ENCODE peak calls at places on chromosomes 13 and 19, in six cellular contexts. G is H1, W is HCT116, J is WTC11, V is HepG2, K is K562. L is an unnamed sample.

GRCh38 chr19:44927746-44928145 is 13.3 kb downstream of the APOC1 start:
- DNase-seq in G (no peak), W (no peak), J (no peak), K (no peak), V (no peak), L (no peak)

GRCh38 chr19:43495082-43495481 is 9.5 kb downstream of the PHLDB3 start:
- DNase-seq in W (no peak), G (no peak), V (no peak), K (no peak), J (no peak), L (no peak)

GRCh38 chr13:29883941-29884518 is 33.6 kb upstream of the UBL3 start:
- DNase-seq in W (no peak), J (no peak), K (no peak), V (no peak), G (no peak), L (no peak)

GRCh38 chr13:43229506-43229905 is 206.1 kb downstream of the DNAJC15 start:
- DNase-seq in K (no peak), W (no peak), J (no peak), G (no peak), V (no peak), L (no peak)

GRCh38 chr19:51321799-51322198 is 10.4 kb downstream of the IGLON5 start:
- DNase-seq in J (no peak), V (no peak), W (no peak), K (no peak), G (no peak), L (no peak)

GRCh38 chr13:27428160-27428559 is 3.7 kb downstream of the GTF3A start:
- DNase-seq in W (no peak), V (no peak), G (no peak), K (peak; percentile 67), J (no peak), L (no peak)

GRCh38 chr19:50791594-50792245 is 1.5 kb downstream of the ACP4 start:
- DNase-seq in K (no peak), J (no peak), W (no peak), G (no peak), V (no peak), L (no peak)

GRCh38 chr19:47610546-47610894 is 1.6 kb downstream of the BICRA start:
- DNase-seq in W (no peak), J (no peak), V (no peak), G (no peak), K (no peak), L (no peak)

GRCh38 chr19:32876919-32877285 is 7.3 kb upstream of the SLC7A9 start:
- DNase-seq in K (no peak), J (no peak), G (no peak), W (no peak), V (no peak), L (no peak)

GRCh38 chr19:49488863-49489537 is 1.6 kb downstream of the RPL13A start:
- DNase-seq in V (no peak), K (no peak), G (no peak), W (no peak), J (no peak), L (no peak)

GRCh38 chr13:29978211-29978610 is 127.8 kb upstream of the UBL3 start:
- DNase-seq in K (no peak), W (no peak), G (no peak), J (no peak), V (no peak), L (no peak)

GRCh38 chr19:45531349-45531748 is 24.1 kb downstream of the VASP start:
- DNase-seq in G (no peak), W (no peak), J (no peak), K (no peak), V (no peak), L (no peak)

GRCh38 chr19:55838906-55839305 is 2.6 kb downstream of the NLRP4 start:
- DNase-seq in V (no peak), J (no peak), W (no peak), K (no peak), G (no peak), L (no peak)

GRCh38 chr19:7842661-7843294 is 12.8 kb downstream of the EVI5L start:
- DNase-seq in G (no peak), K (no peak), J (no peak), V (no peak), W (no peak), L (no peak)

GRCh38 chr19:31885280-31885853 is 460.0 kb upstream of the ZNF507 start:
- DNase-seq in W (no peak), K (no peak), V (no peak), J (no peak), G (no peak), L (no peak)

GRCh38 chr13:38872693-38873092 is 117.9 kb downstream of the STOML3 start:
- DNase-seq in J (peak; percentile 74), V (peak; percentile 35), K (peak; percentile 57), G (peak; percentile 51), W (peak; percentile 42), L (no peak)

GRCh38 chr13:35646061-35646774 is 169.7 kb upstream of the MAB21L1 start:
- DNase-seq in W (no peak), G (no peak), J (no peak), K (no peak), V (no peak), L (no peak)

GRCh38 chr13:26867451-26868067 is 107.0 kb upstream of the GPR12 start:
- DNase-seq in V (no peak), J (peak; percentile 36), G (no peak), K (peak; percentile 18), W (no peak), L (no peak)

GRCh38 chr13:52414963-52415362 is 9.0 kb upstream of the THSD1 start:
- DNase-seq in V (no peak), K (no peak), W (no peak), J (no peak), G (no peak), L (no peak)

GRCh38 chr19:27777726-27778125 is 1435.2 kb downstream of the UQCRFS1 start:
- DNase-seq in G (no peak), W (no peak), V (no peak), K (no peak), J (no peak), L (no peak)

GRCh38 chr19:29308977-29309520 is 96.1 kb upstream of the UQCRFS1 start:
- DNase-seq in V (no peak), W (no peak), G (no peak), J (peak; percentile 68), K (no peak), L (no peak)

GRCh38 chr19:11479470-11480080 is 1.3 kb downstream of the ELAVL3 start:
- DNase-seq in K (peak; percentile 93), J (peak; percentile 93), V (peak; percentile 41), G (peak; percentile 67), W (no peak), L (no peak)

GRCh38 chr13:77554079-77554478 is 18.6 kb downstream of the SCEL start:
- DNase-seq in K (no peak), J (no peak), G (no peak), V (no peak), W (no peak), L (no peak)

GRCh38 chr13:29830000-29830399 is 20.4 kb downstream of the UBL3 start:
- DNase-seq in J (no peak), W (no peak), V (no peak), G (no peak), K (no peak), L (no peak)

GRCh38 chr19:38952395-38953165 is 21.8 kb downstream of the MRPS12 start:
- DNase-seq in G (no peak), V (peak; percentile 51), W (no peak), J (peak; percentile 42), K (peak; percentile 62), L (no peak)

GRCh38 chr19:57267294-57267693 is 13.0 kb upstream of the ZNF460 start:
- DNase-seq in K (no peak), W (no peak), G (no peak), J (no peak), V (no peak), L (no peak)

GRCh38 chr13:92681239-92681638 is 545.4 kb upstream of the GPC6 start:
- DNase-seq in V (no peak), G (no peak), K (peak; percentile 1), J (peak; percentile 13), W (no peak), L (no peak)

GRCh38 chr13:98960331-98961203 is 17.3 kb downstream of the DOCK9 start:
- DNase-seq in J (no peak), K (peak; percentile 13), G (no peak), W (no peak), V (no peak), L (no peak)
- TF ChIP-seq ATF3 in J (no peak), K (no peak), G (no peak), W (no peak), V (no peak), L (no peak)

GRCh38 chr13:98992355-98992754 is 14.5 kb upstream of the DOCK9 start:
- DNase-seq in J (no peak), K (no peak), V (no peak), G (no peak), W (no peak), L (no peak)
- TF ChIP-seq ATF3 in J (no peak), K (no peak), V (no peak), G (no peak), W (no peak), L (no peak)

DNA sequence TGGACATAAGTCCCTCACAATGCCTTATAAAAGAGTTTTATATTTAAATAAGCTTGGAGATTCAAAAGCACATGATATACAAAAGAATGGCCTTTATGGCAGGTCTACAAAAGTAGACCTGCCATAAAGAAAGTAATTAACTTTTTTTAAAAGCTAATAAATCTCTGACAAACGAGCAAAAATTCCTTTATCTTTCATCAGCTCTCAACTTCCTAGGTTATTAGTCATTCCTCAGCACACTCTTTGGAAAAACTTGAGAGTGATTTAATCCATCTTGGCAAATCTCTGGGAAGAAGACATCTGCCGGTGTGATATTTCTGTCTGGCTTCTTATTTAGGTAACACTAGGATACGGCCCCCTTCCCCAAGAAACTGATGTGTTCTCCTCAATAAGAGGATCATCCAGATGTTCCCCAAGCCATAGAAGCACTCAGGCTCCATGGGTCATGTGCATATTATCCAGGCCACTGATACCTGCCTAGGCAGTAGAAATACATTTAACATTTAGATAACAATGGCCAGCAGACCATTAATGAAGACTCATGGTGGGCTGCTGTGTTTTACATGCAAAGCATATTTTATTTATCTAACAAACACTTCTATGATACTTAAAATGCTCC is 372.7 kb downstream of the LIG4 start:
- DNase-seq in G (no peak), J (no peak), W (no peak), V (no peak), K (no peak), L (no peak)
- TF ChIP-seq ATF3 in G (no peak), J (no peak), W (no peak), V (no peak), K (no peak), L (no peak)

GRCh38 chr13:111314852-111315251 is 5.6 kb upstream of the TEX29 start:
- DNase-seq in V (no peak), K (no peak), J (no peak), W (no peak), G (no peak), L (no peak)
- TF ChIP-seq ATF3 in V (no peak), K (no peak), J (no peak), W (no peak), G (no peak), L (no peak)

DNA sequence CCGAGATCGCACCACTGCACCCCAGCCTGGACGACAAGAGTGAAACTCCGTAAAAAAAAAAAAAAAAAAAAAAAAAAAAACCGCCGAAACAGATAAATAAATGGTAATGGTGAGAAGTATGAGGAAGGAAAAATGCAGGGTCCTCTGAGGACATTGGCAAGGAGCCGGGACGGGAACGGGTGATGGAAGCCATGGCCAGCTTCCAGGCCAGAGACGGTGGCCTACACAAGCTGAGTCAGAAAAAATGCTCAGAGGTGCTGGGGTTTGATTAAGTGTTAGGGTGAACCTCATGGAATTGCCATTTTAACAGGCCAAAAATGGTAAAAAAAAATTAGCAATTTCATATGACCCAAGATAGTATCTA is 873 bp upstream of the ZSWIM4 start:
- DNase-seq in G (no peak), K (no peak), V (no peak), J (no peak), W (no peak), L (no peak)
- TF ChIP-seq ATF3 in G (no peak), K (no peak), V (no peak), J (no peak), W (no peak), L (no peak)

L was measured in GM12878.